ENCODE peak calls at places on chromosomes 13 and 19, in eight cellular contexts. One of them, this sample, is unnamed. For H3K4me1 and H3K9me3, the result is how much of the 10 kb centered on the place peaks cover.

GRCh38 chr19:41871573-41872383 is 5.3 kb upstream of the CD79A start:
- DNase-seq in left ventricle myocardium inferior: peak
- DNase-seq in mammary epithelial cell: no peak
- DNase-seq in breast epithelium: no peak
- DNase-seq in fibroblast of lung: no peak
- DNase-seq in adipocyte: no peak
- DNase-seq in lower lobe of right lung: peak
- DNase-seq in PC-9: peak
- DNase-seq in this sample: no peak

GRCh38 chr19:3142292-3142670 is 6.4 kb downstream of the GNA15 start:
- DNase-seq in left ventricle myocardium inferior: no peak
- DNase-seq in mammary epithelial cell: peak
- DNase-seq in breast epithelium: no peak
- DNase-seq in fibroblast of lung: peak
- DNase-seq in adipocyte: peak
- DNase-seq in lower lobe of right lung: no peak
- DNase-seq in PC-9: peak
- DNase-seq in this sample: no peak

GRCh38 chr19:45076029-45076850 is at the start of gene ZNF296:
- DNase-seq in left ventricle myocardium inferior: peak
- DNase-seq in mammary epithelial cell: peak
- DNase-seq in breast epithelium: peak
- DNase-seq in fibroblast of lung: peak
- DNase-seq in adipocyte: peak
- DNase-seq in lower lobe of right lung: peak
- DNase-seq in PC-9: peak
- DNase-seq in this sample: peak

GRCh38 chr19:34088292-34088691 is 84.0 kb upstream of the LSM14A start:
- DNase-seq in left ventricle myocardium inferior: no peak
- DNase-seq in mammary epithelial cell: no peak
- DNase-seq in breast epithelium: no peak
- DNase-seq in fibroblast of lung: no peak
- DNase-seq in adipocyte: peak
- DNase-seq in lower lobe of right lung: no peak
- DNase-seq in PC-9: no peak
- DNase-seq in this sample: no peak

GRCh38 chr13:28313579-28313978 is 175.2 kb downstream of the PAN3 start:
- DNase-seq in left ventricle myocardium inferior: no peak
- DNase-seq in mammary epithelial cell: no peak
- DNase-seq in breast epithelium: no peak
- DNase-seq in fibroblast of lung: peak
- DNase-seq in adipocyte: peak
- DNase-seq in lower lobe of right lung: no peak
- DNase-seq in PC-9: no peak
- DNase-seq in this sample: no peak

GRCh38 chr13:95099541-95099940 is 201.7 kb downstream of the ABCC4 start:
- DNase-seq in left ventricle myocardium inferior: no peak
- DNase-seq in mammary epithelial cell: peak
- DNase-seq in breast epithelium: no peak
- DNase-seq in fibroblast of lung: peak
- DNase-seq in adipocyte: no peak
- DNase-seq in lower lobe of right lung: no peak
- DNase-seq in PC-9: no peak
- DNase-seq in this sample: no peak

GRCh38 chr13:113216165-113217056 is 7.0 kb downstream of the CUL4A start:
- DNase-seq in left ventricle myocardium inferior: peak
- DNase-seq in mammary epithelial cell: peak
- DNase-seq in breast epithelium: peak
- DNase-seq in fibroblast of lung: peak
- DNase-seq in adipocyte: peak
- DNase-seq in lower lobe of right lung: peak
- DNase-seq in PC-9: peak
- DNase-seq in this sample: no peak

GRCh38 chr13:111650626-111651025 is 330.2 kb downstream of the TEX29 start:
- DNase-seq in left ventricle myocardium inferior: no peak
- DNase-seq in mammary epithelial cell: no peak
- DNase-seq in breast epithelium: no peak
- DNase-seq in fibroblast of lung: no peak
- DNase-seq in adipocyte: no peak
- DNase-seq in lower lobe of right lung: no peak
- DNase-seq in PC-9: no peak
- DNase-seq in this sample: no peak

GRCh38 chr19:44947041-44947581 is 1.3 kb downstream of the APOC2 start:
- DNase-seq in left ventricle myocardium inferior: no peak
- DNase-seq in mammary epithelial cell: no peak
- DNase-seq in breast epithelium: no peak
- DNase-seq in fibroblast of lung: no peak
- DNase-seq in adipocyte: no peak
- DNase-seq in lower lobe of right lung: no peak
- DNase-seq in PC-9: no peak
- DNase-seq in this sample: no peak

GRCh38 chr13:39588384-39588783 is 14.6 kb downstream of the LHFPL6 start:
- DNase-seq in left ventricle myocardium inferior: no peak
- DNase-seq in mammary epithelial cell: no peak
- DNase-seq in breast epithelium: no peak
- DNase-seq in fibroblast of lung: peak
- DNase-seq in adipocyte: no peak
- DNase-seq in lower lobe of right lung: no peak
- DNase-seq in PC-9: no peak
- DNase-seq in this sample: no peak

GRCh38 chr19:43395561-43395960 is 19.1 kb upstream of the TEX101 start:
- DNase-seq in left ventricle myocardium inferior: no peak
- DNase-seq in mammary epithelial cell: peak
- DNase-seq in breast epithelium: no peak
- DNase-seq in fibroblast of lung: no peak
- DNase-seq in adipocyte: no peak
- DNase-seq in lower lobe of right lung: no peak
- DNase-seq in PC-9: peak
- DNase-seq in this sample: no peak

GRCh38 chr13:78341032-78341431 is 262.3 kb downstream of the POU4F1 start:
- DNase-seq in left ventricle myocardium inferior: no peak
- DNase-seq in mammary epithelial cell: no peak
- DNase-seq in breast epithelium: no peak
- DNase-seq in fibroblast of lung: no peak
- DNase-seq in adipocyte: no peak
- DNase-seq in lower lobe of right lung: no peak
- DNase-seq in PC-9: no peak
- DNase-seq in this sample: no peak

GRCh38 chr13:105474983-105475382 is 1060.5 kb downstream of the EFNB2 start:
- DNase-seq in left ventricle myocardium inferior: no peak
- DNase-seq in mammary epithelial cell: no peak
- DNase-seq in breast epithelium: no peak
- DNase-seq in fibroblast of lung: no peak
- DNase-seq in adipocyte: no peak
- DNase-seq in lower lobe of right lung: no peak
- DNase-seq in PC-9: no peak
- DNase-seq in this sample: no peak

GRCh38 chr19:39405930-39406655 is 554 bp upstream of the ZFP36 start:
- DNase-seq in left ventricle myocardium inferior: no peak
- DNase-seq in mammary epithelial cell: no peak
- DNase-seq in breast epithelium: peak
- DNase-seq in fibroblast of lung: no peak
- DNase-seq in adipocyte: no peak
- DNase-seq in lower lobe of right lung: no peak
- DNase-seq in PC-9: peak
- DNase-seq in this sample: no peak

GRCh38 chr19:39403331-39404312 is 3.0 kb upstream of the ZFP36 start:
- DNase-seq in left ventricle myocardium inferior: peak
- DNase-seq in mammary epithelial cell: peak
- DNase-seq in breast epithelium: peak
- DNase-seq in fibroblast of lung: peak
- DNase-seq in adipocyte: peak
- DNase-seq in lower lobe of right lung: peak
- DNase-seq in PC-9: peak
- DNase-seq in this sample: peak

GRCh38 chr19:39406656-39407393 is at the start of gene ZFP36:
- DNase-seq in left ventricle myocardium inferior: peak
- DNase-seq in mammary epithelial cell: peak
- DNase-seq in breast epithelium: peak
- DNase-seq in fibroblast of lung: peak
- DNase-seq in adipocyte: peak
- DNase-seq in lower lobe of right lung: peak
- DNase-seq in PC-9: peak
- DNase-seq in this sample: peak

GRCh38 chr19:39407394-39407643 is 672 bp downstream of the ZFP36 start:
- DNase-seq in left ventricle myocardium inferior: no peak
- DNase-seq in mammary epithelial cell: no peak
- DNase-seq in breast epithelium: no peak
- DNase-seq in fibroblast of lung: no peak
- DNase-seq in adipocyte: no peak
- DNase-seq in lower lobe of right lung: no peak
- DNase-seq in PC-9: no peak
- DNase-seq in this sample: no peak

DNA sequence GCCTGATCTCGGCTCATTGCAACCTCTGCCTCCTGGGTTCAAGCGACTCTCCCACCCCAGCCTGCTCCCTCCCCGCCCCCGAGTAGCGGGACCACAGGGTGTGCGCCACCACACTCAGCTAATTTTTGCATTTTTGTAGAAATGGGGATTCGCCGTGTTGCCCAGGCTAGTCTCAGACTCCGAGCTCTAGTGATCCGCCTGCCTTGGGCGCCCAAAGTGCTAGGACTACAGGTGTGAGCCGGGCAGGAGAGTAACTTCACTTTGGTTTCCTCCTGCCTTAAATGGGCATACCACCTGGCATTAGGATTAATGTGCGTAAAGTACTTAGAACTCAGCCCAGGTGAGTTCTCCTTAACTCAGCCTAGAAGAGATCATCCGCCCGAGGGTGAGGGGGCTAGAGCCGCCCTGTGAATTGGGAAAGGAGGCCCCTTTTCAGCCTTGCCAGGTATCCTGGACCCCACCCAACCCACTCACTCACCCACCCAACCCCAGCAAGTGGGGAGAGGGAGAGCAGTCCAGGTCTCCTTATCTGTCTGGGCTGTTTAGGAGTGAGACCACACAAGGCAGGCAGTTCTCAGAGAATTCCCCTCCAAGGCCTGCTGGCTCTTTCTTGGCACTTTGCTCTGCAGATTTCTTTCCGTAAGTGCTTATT is 1.3 kb upstream of the ZFP36 start:
- DNase-seq in left ventricle myocardium inferior: no peak
- DNase-seq in mammary epithelial cell: no peak
- DNase-seq in breast epithelium: no peak
- DNase-seq in fibroblast of lung: no peak
- DNase-seq in adipocyte: peak
- DNase-seq in lower lobe of right lung: no peak
- DNase-seq in PC-9: peak
- DNase-seq in this sample: no peak
- H3K4me1 ChIP-seq in left ventricle myocardium inferior: half or more
- H3K4me1 ChIP-seq in mammary epithelial cell: under half
- H3K4me1 ChIP-seq in breast epithelium: under half
- H3K4me1 ChIP-seq in fibroblast of lung: under half
- H3K4me1 ChIP-seq in adipocyte: under half
- H3K4me1 ChIP-seq in lower lobe of right lung: under half
- H3K4me1 ChIP-seq in PC-9: half or more
- H3K4me1 ChIP-seq in this sample: half or more

GRCh38 chr19:58429745-58430144 is 10.2 kb downstream of the ZNF132 start:
- DNase-seq in left ventricle myocardium inferior: no peak
- DNase-seq in mammary epithelial cell: no peak
- DNase-seq in breast epithelium: no peak
- DNase-seq in fibroblast of lung: no peak
- DNase-seq in adipocyte: no peak
- DNase-seq in lower lobe of right lung: no peak
- DNase-seq in PC-9: no peak
- DNase-seq in this sample: no peak
- H3K9me3 ChIP-seq in left ventricle myocardium inferior: half or more
- H3K9me3 ChIP-seq in mammary epithelial cell: half or more
- H3K9me3 ChIP-seq in breast epithelium: half or more
- H3K9me3 ChIP-seq in fibroblast of lung: under half
- H3K9me3 ChIP-seq in adipocyte: half or more
- H3K9me3 ChIP-seq in lower lobe of right lung: half or more
- H3K9me3 ChIP-seq in PC-9: under half
- H3K9me3 ChIP-seq in this sample: half or more

DNA sequence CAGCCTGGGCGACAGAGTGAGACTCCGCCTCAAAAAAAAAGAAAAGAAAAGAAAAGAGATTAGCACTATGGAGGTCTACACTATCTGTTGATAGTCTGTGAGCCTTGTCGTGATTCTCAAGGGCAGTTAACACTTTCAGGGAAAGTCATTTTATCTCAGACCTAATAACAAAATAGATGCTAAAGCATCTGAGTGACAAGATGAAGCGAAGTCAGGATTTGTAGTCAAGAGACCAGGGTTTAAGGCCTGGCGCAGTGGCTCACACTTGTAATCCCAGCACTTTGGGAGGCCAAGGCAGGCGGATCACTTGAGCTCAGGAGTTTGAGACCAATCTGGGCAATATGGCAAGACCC is 13.3 kb upstream of the RAB8A start:
- DNase-seq in left ventricle myocardium inferior: no peak
- DNase-seq in mammary epithelial cell: no peak
- DNase-seq in breast epithelium: no peak
- DNase-seq in fibroblast of lung: peak
- DNase-seq in adipocyte: no peak
- DNase-seq in lower lobe of right lung: no peak
- DNase-seq in PC-9: no peak
- DNase-seq in this sample: no peak
- H3K4me1 ChIP-seq in left ventricle myocardium inferior: under half
- H3K4me1 ChIP-seq in mammary epithelial cell: under half
- H3K4me1 ChIP-seq in breast epithelium: under half
- H3K4me1 ChIP-seq in fibroblast of lung: under half
- H3K4me1 ChIP-seq in adipocyte: under half
- H3K4me1 ChIP-seq in lower lobe of right lung: under half
- H3K4me1 ChIP-seq in PC-9: under half
- H3K4me1 ChIP-seq in this sample: under half

GRCh38 chr19:37565370-37565669 is 29.3 kb downstream of the ZNF571 start:
- DNase-seq in left ventricle myocardium inferior: no peak
- DNase-seq in mammary epithelial cell: no peak
- DNase-seq in breast epithelium: no peak
- DNase-seq in fibroblast of lung: peak
- DNase-seq in adipocyte: no peak
- DNase-seq in lower lobe of right lung: no peak
- DNase-seq in PC-9: no peak
- DNase-seq in this sample: no peak

GRCh38 chr19:37563518-37563917 is 31.1 kb downstream of the ZNF571 start:
- DNase-seq in left ventricle myocardium inferior: no peak
- DNase-seq in mammary epithelial cell: no peak
- DNase-seq in breast epithelium: no peak
- DNase-seq in fibroblast of lung: no peak
- DNase-seq in adipocyte: no peak
- DNase-seq in lower lobe of right lung: no peak
- DNase-seq in PC-9: no peak
- DNase-seq in this sample: no peak

DNA sequence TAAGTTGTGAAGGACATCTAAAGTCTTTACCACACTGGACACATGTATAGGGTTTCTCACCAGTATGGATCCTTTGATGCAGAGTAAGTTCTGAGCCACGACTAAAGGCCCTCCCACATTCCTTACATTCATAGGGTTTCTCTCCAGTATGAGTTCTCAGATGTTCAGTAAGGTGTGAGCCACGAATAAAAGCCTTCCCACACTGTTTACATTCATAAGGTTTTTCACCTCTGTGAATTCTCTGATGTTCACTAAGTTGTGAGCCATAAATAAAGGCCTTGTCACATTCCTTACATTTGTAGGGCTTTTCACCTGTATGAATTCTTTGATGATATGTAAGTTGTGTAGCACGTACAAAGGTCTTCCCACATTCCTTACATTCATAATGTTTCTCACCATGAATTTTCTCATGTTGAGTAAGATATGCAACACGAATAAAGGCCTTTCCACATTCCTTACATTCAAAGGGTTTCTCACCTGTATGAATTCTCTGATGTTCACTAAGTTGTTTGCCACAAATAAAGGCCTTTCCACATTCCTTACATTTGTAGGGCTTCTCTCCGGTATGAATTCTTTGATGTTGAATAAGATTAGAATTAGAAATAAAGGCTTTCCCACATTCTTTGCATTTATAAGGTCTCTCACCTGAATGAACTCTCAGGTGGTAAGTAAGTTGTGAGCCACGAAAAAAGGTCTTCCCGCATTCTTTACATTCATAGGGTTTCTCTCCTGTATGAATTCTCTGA is 29.8 kb downstream of the ZNF571 start:
- DNase-seq in left ventricle myocardium inferior: no peak
- DNase-seq in mammary epithelial cell: no peak
- DNase-seq in breast epithelium: no peak
- DNase-seq in fibroblast of lung: peak
- DNase-seq in adipocyte: no peak
- DNase-seq in lower lobe of right lung: no peak
- DNase-seq in PC-9: no peak
- DNase-seq in this sample: no peak
- H3K9me3 ChIP-seq in left ventricle myocardium inferior: under half
- H3K9me3 ChIP-seq in mammary epithelial cell: half or more
- H3K9me3 ChIP-seq in breast epithelium: half or more
- H3K9me3 ChIP-seq in fibroblast of lung: under half
- H3K9me3 ChIP-seq in adipocyte: under half
- H3K9me3 ChIP-seq in lower lobe of right lung: under half
- H3K9me3 ChIP-seq in PC-9: half or more
- H3K9me3 ChIP-seq in this sample: under half